ENCODE peak calls at places on chromosome 1, in four cellular contexts. H is endodermal cell, Y is bronchial epithelial cell, X is mucosa of descending colon. S is an unnamed sample.

GRCh38 chr1:33683913-33684312 is 180.0 kb upstream of the HMGB4 start:
- DNase-seq in H (no peak), Y (no peak), X (no peak), S (no peak)

GRCh38 chr1:90501281-90501680 is 215.8 kb downstream of the BARHL2 start:
- DNase-seq in H (peak; percentile 67), Y (no peak), X (no peak), S (no peak)

GRCh38 chr1:209937996-209938959 is at the start of gene SYT14:
- DNase-seq in H (peak; percentile 91), Y (no peak), X (no peak), S (no peak)

GRCh38 chr1:85496881-85497582 is 32.1 kb upstream of the DDAH1 start:
- DNase-seq in H (no peak), Y (no peak), X (no peak), S (no peak)

GRCh38 chr1:233256789-233257188 is 38.7 kb downstream of the PCNX2 start:
- DNase-seq in H (no peak), Y (no peak), X (no peak), S (no peak)

GRCh38 chr1:235855811-235856429 is 10.8 kb downstream of the LYST start:
- DNase-seq in H (no peak), Y (no peak), X (no peak), S (no peak)

GRCh38 chr1:206932271-206932670 is 10.5 kb upstream of the FCMR start:
- DNase-seq in H (no peak), Y (no peak), X (no peak), S (no peak)

GRCh38 chr1:91585502-91585901 is 84.9 kb downstream of the CDC7 start:
- DNase-seq in H (no peak), Y (no peak), X (no peak), S (no peak)

GRCh38 chr1:208835082-208835467 is 590.9 kb upstream of the PLXNA2 start:
- DNase-seq in H (no peak), Y (no peak), X (no peak), S (no peak)

GRCh38 chr1:151963288-151963687 is 30.4 kb downstream of the S100A10 start:
- DNase-seq in H (no peak), Y (no peak), X (no peak), S (no peak)

GRCh38 chr1:2778220-2778592 is 23.3 kb downstream of the TTC34 start:
- DNase-seq in H (no peak), Y (no peak), X (no peak), S (no peak)

GRCh38 chr1:116273042-116273783 is 99.8 kb upstream of the ATP1A1 start:
- DNase-seq in H (no peak), Y (no peak), X (no peak), S (no peak)

GRCh38 chr1:30840904-30841598 is 67.5 kb downstream of the SDC3 start:
- DNase-seq in H (no peak), Y (no peak), X (no peak), S (no peak)

GRCh38 chr1:2279210-2279639 is 51.1 kb downstream of the SKI start:
- DNase-seq in H (peak; percentile 95), Y (no peak), X (peak; percentile 70), S (peak; percentile 48)

GRCh38 chr1:13783551-13783950 is 83.6 kb downstream of the PRDM2 start:
- DNase-seq in H (no peak), Y (no peak), X (no peak), S (no peak)

GRCh38 chr1:37353871-37354270 is 120.5 kb upstream of the ZC3H12A start:
- DNase-seq in H (no peak), Y (no peak), X (no peak), S (no peak)

GRCh38 chr1:177174921-177175634 is 4.3 kb downstream of the BRINP2 start:
- DNase-seq in H (no peak), Y (no peak), X (no peak), S (no peak)

GRCh38 chr1:100344774-100345173 is 7.5 kb upstream of the CDC14A start:
- DNase-seq in H (no peak), Y (no peak), X (no peak), S (no peak)

GRCh38 chr1:23904748-23905357 is 8.3 kb downstream of the CNR2 start:
- DNase-seq in H (no peak), Y (peak; percentile 68), X (no peak), S (no peak)

GRCh38 chr1:23451452-23451851 is 26.9 kb upstream of the TCEA3 start:
- DNase-seq in H (no peak), Y (no peak), X (no peak), S (no peak)

GRCh38 chr1:223652436-223652901 is 13.0 kb downstream of the CAPN8 start:
- DNase-seq in H (peak; percentile 60), Y (peak; percentile 42), X (no peak), S (no peak)

GRCh38 chr1:50701706-50702317 is 258.3 kb downstream of the FAF1 start:
- DNase-seq in H (no peak), Y (no peak), X (no peak), S (no peak)

GRCh38 chr1:31483012-31483946 is 70.3 kb downstream of the SERINC2 start:
- DNase-seq in H (no peak), Y (peak; percentile 97), X (peak; percentile 67), S (peak; percentile 68)

GRCh38 chr1:47708658-47709301 is 270.9 kb downstream of the FOXD2 start:
- DNase-seq in H (peak; percentile 93), Y (no peak), X (no peak), S (peak; percentile 51)

GRCh38 chr1:115463347-115463746 is 125.3 kb upstream of the NGF start:
- DNase-seq in H (no peak), Y (no peak), X (no peak), S (no peak)

DNA sequence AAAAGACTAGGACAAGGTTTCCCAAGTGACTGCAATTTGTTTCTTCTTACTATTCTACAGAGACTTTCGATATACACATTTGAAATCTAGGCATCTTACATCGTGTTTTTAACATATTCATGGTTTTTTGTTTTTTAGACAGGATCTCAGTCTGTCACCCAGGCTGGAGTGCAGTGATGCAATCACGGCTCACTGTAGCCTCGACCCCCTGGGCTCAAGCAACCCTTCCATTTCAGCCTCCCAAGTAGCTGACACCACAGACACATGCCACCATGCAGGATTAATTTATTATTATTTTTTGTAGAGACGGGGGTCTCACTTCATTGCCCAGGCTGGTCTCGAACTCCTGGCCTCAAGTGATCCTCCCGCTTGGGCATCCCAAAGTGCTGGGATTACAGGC is 1.5 kb downstream of the PDZK1 start:
- DNase-seq in H (no peak), Y (no peak), X (no peak), S (no peak)
- H3K4me3 ChIP-seq in H (peak overlapping the region; percentile 72), Y (no peak overlapping the region), X (no peak overlapping the region), S (no peak overlapping the region)

GRCh38 chr1:226661965-226662364 is 77.1 kb downstream of the ITPKB start:
- DNase-seq in H (no peak), Y (no peak), X (peak; percentile 34), S (no peak)

GRCh38 chr1:226661271-226661670 is 77.8 kb downstream of the ITPKB start:
- DNase-seq in H (no peak), Y (peak; percentile 41), X (peak; percentile 23), S (no peak)

GRCh38 chr1:226664413-226665101 is 74.5 kb downstream of the ITPKB start:
- DNase-seq in H (no peak), Y (no peak), X (peak; percentile 39), S (no peak)

GRCh38 chr1:226663327-226663704 is 75.8 kb downstream of the ITPKB start:
- DNase-seq in H (no peak), Y (peak; percentile 24), X (no peak), S (no peak)

DNA sequence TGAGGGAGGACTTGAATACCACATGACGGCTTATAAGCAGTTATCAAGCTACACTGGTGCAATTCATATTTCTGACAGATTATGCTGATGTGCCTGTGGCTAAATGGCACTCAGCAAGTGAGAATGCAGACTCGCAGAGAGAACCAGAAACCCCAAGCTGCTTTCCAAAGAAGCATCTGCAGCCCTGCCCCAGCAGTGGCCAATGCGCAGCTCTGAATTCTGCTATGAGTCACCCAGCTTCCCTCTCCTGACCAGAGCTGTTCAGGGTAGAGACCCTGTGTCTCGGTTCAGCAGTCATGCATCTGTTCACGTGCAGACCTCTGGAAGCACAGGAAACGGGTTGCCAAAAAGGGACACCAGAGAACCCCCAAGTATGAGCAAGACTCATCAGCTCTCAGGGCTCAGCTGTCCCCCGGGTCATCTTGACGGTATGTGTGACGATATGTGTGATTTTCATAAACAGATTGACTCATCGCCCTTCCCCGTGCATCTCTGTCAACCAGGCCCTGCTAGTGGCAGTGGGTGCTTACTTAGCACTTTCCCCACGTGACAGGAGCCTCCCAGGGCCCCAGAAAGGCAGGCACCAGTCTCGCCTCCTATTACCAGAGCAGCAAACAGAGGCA is 76.3 kb downstream of the ITPKB start:
- DNase-seq in H (peak; percentile 81), Y (peak; percentile 86), X (peak; percentile 82), S (peak; percentile 65)
- H3K4me3 ChIP-seq in H (no peak overlapping the region), Y (no peak overlapping the region), X (no peak overlapping the region), S (no peak overlapping the region)

DNA sequence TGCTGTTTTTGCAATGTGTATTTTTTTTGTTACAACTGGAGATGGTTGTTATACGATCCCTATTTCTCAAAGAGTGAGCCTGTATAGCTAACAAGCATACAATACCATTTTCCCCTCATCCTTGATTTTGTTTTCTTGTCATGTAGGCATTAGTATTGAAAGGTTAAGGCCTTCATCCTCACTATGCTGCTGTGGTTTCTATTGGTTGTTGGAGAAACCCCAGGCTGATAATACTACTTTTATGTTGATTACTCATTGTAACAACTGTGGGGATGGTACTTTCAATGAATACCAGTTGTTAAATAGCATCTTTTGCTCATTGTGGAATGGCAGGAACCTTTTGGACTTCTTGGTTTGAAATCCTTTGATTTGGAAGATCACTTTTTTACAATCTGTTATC is 39.0 kb upstream of the MACF1 start:
- DNase-seq in H (no peak), Y (no peak), X (no peak), S (no peak)
- H3K4me3 ChIP-seq in H (no peak overlapping the region), Y (no peak overlapping the region), X (no peak overlapping the region), S (no peak overlapping the region)

DNA sequence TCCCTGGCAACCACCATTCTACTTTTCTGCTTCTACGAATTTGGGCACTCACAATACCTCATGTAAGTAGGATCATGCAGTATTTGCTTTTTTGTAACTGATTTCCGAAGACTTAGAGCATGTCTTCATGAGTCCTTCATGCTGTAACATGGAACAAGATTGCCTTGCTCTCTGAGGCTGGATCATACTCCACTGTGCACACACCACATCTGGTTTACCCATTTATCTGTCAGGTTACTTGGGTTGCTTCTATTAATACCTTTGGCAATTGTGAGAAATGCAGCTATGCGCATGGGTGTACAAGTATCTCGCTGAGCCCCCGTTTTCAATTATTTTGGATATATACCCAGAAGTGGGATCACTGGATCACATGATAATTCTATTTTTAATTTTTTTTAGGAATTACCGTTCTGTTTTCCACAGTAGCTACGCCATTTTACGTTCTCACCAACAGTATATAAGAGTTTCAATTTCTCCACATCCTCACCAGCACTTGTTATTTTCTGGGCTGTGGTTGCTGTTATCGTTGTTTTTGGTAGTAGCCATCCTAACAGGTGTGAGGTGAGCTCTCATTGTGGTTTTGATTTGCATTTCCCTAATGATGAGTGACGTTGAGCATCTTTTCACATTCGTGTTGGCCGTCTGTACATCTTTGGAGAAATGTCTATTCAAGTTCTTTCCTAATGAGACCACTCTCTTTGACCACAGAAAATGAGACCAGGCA is 10.7 kb upstream of the SLC2A5 start:
- DNase-seq in H (no peak), Y (no peak), X (no peak), S (no peak)
- H3K4me3 ChIP-seq in H (no peak overlapping the region), Y (no peak overlapping the region), X (no peak overlapping the region), S (no peak overlapping the region)

GRCh38 chr1:15411593-15412487 is 2.2 kb downstream of the EFHD2 start:
- DNase-seq in H (peak; percentile 77), Y (no peak), X (peak; percentile 82), S (peak; percentile 61)
- H3K4me3 ChIP-seq in H (peak overlapping the region; percentile 90), Y (peak overlapping the region; percentile 86), X (peak overlapping the region; percentile 46), S (peak overlapping the region; percentile 81)

DNA sequence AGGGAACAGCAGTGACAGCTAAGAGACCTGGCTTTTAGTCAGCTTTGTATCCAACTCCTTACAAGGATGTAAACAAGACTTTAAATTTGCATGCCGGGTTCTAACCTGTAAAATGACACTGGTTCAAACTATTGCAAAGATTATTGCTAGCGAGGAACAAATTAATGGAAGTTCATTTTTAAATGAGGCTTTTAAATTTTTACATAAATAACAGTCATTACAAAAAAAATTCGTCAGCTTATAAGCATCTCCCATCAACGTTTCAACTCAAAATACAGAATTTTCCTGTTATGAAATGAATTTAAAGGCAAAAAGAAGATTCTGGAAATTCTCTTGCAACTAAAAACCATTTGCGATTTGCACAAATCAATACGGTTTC is 668 bp downstream of the KIF14 start:
- DNase-seq in H (no peak), Y (no peak), X (no peak), S (no peak)
- H3K4me3 ChIP-seq in H (peak overlapping the region; percentile 89), Y (peak overlapping the region; percentile 65), X (no peak overlapping the region), S (peak overlapping the region; percentile 73)